ENCODE peak calls at places on chromosome 2, in seven cellular contexts. One of them, this sample, is unnamed.

GRCh38 chr2:20027260-20027677 is 14.8 kb upstream of the MATN3 start:
- DNase-seq in GM23248: no peak
- DNase-seq in HTR-8/SVneo: no peak
- DNase-seq in heart right ventricle: no peak
- DNase-seq in EH: no peak
- DNase-seq in upper lobe of right lung: no peak
- DNase-seq in GM12891: no peak
- DNase-seq in this sample: no peak

GRCh38 chr2:8030694-8031303 is 651.1 kb upstream of the ID2 start:
- DNase-seq in GM23248: peak
- DNase-seq in HTR-8/SVneo: no peak
- DNase-seq in heart right ventricle: no peak
- DNase-seq in EH: peak
- DNase-seq in upper lobe of right lung: no peak
- DNase-seq in GM12891: no peak
- DNase-seq in this sample: no peak

GRCh38 chr2:179946810-179947485 is 60.1 kb downstream of the CWC22 start:
- DNase-seq in GM23248: no peak
- DNase-seq in HTR-8/SVneo: no peak
- DNase-seq in heart right ventricle: no peak
- DNase-seq in EH: no peak
- DNase-seq in upper lobe of right lung: no peak
- DNase-seq in GM12891: no peak
- DNase-seq in this sample: no peak

GRCh38 chr2:34787341-34787740 is 1188.2 kb upstream of the FAM98A start:
- DNase-seq in GM23248: no peak
- DNase-seq in HTR-8/SVneo: no peak
- DNase-seq in heart right ventricle: no peak
- DNase-seq in EH: no peak
- DNase-seq in upper lobe of right lung: no peak
- DNase-seq in GM12891: no peak
- DNase-seq in this sample: no peak

GRCh38 chr2:106885981-106886915 is at the start of gene ST6GAL2:
- DNase-seq in GM23248: peak
- DNase-seq in HTR-8/SVneo: no peak
- DNase-seq in heart right ventricle: peak
- DNase-seq in EH: peak
- DNase-seq in upper lobe of right lung: no peak
- DNase-seq in GM12891: peak
- DNase-seq in this sample: no peak

GRCh38 chr2:113316085-113316484 is 37.4 kb upstream of the PAX8 start:
- DNase-seq in GM23248: no peak
- DNase-seq in HTR-8/SVneo: no peak
- DNase-seq in heart right ventricle: no peak
- DNase-seq in EH: no peak
- DNase-seq in upper lobe of right lung: no peak
- DNase-seq in GM12891: no peak
- DNase-seq in this sample: no peak

GRCh38 chr2:28377984-28378678 is 14.5 kb upstream of the FOSL2 start:
- DNase-seq in GM23248: no peak
- DNase-seq in HTR-8/SVneo: no peak
- DNase-seq in heart right ventricle: no peak
- DNase-seq in EH: no peak
- DNase-seq in upper lobe of right lung: peak
- DNase-seq in GM12891: no peak
- DNase-seq in this sample: no peak

GRCh38 chr2:80002761-80003160 is 301.8 kb downstream of the LRRTM1 start:
- DNase-seq in GM23248: no peak
- DNase-seq in HTR-8/SVneo: no peak
- DNase-seq in heart right ventricle: no peak
- DNase-seq in EH: no peak
- DNase-seq in upper lobe of right lung: no peak
- DNase-seq in GM12891: no peak
- DNase-seq in this sample: no peak

GRCh38 chr2:79576431-79576830 is 63.6 kb downstream of the CTNNA2 start:
- DNase-seq in GM23248: no peak
- DNase-seq in HTR-8/SVneo: no peak
- DNase-seq in heart right ventricle: no peak
- DNase-seq in EH: no peak
- DNase-seq in upper lobe of right lung: no peak
- DNase-seq in GM12891: no peak
- DNase-seq in this sample: no peak

GRCh38 chr2:61762292-61762691 is 91.6 kb downstream of the FAM161A start:
- DNase-seq in GM23248: peak
- DNase-seq in HTR-8/SVneo: no peak
- DNase-seq in heart right ventricle: no peak
- DNase-seq in EH: no peak
- DNase-seq in upper lobe of right lung: no peak
- DNase-seq in GM12891: no peak
- DNase-seq in this sample: no peak

GRCh38 chr2:110896226-110896625 is 163.9 kb downstream of the ACOXL start:
- DNase-seq in GM23248: no peak
- DNase-seq in HTR-8/SVneo: no peak
- DNase-seq in heart right ventricle: no peak
- DNase-seq in EH: no peak
- DNase-seq in upper lobe of right lung: no peak
- DNase-seq in GM12891: no peak
- DNase-seq in this sample: no peak